ENCODE peak calls at places on chromosome 13, in five cellular contexts. H, E, Q, M and X are unnamed samples.

GRCh38 chr13:28741080-28741479 is 22.3 kb upstream of the SLC46A3 start:
- DNase-seq in E (no peak), Q (no peak), M (no peak), H (no peak), X (no peak)

GRCh38 chr13:93529961-93530360 is 303.4 kb downstream of the GPC6 start:
- DNase-seq in Q (no peak), E (no peak), H (no peak), M (no peak), X (no peak)

GRCh38 chr13:30593001-30593400 is 24.7 kb upstream of the USPL1 start:
- DNase-seq in M (no peak), H (no peak), E (no peak), Q (no peak), X (no peak)

GRCh38 chr13:38661276-38661675 is 25.6 kb upstream of the FREM2 start:
- DNase-seq in M (no peak), H (peak), Q (no peak), E (no peak), X (no peak)

GRCh38 chr13:43686557-43686956 is 100.2 kb downstream of the ENOX1 start:
- DNase-seq in M (peak), H (peak), Q (no peak), E (peak), X (peak)

GRCh38 chr13:62209539-62209938 is 793.9 kb upstream of the PCDH20 start:
- DNase-seq in M (no peak), H (no peak), E (no peak), Q (no peak), X (no peak)

GRCh38 chr13:94346261-94347019 is 133.0 kb downstream of the DCT start:
- DNase-seq in E (no peak), H (no peak), M (no peak), Q (no peak), X (no peak)

GRCh38 chr13:99303863-99304521 is 3.2 kb downstream of the GPR183 start:
- DNase-seq in M (no peak), H (no peak), E (no peak), Q (no peak), X (no peak)

GRCh38 chr13:27965740-27966640 is 3.1 kb downstream of the CDX2 start:
- DNase-seq in Q (no peak), E (no peak), H (no peak), M (peak), X (no peak)

GRCh38 chr13:24038846-24039330 is 121.6 kb upstream of the SPATA13 start:
- DNase-seq in Q (no peak), M (no peak), H (peak), E (no peak), X (peak)

GRCh38 chr13:98295371-98295770 is 118.3 kb upstream of the RNF113B start:
- DNase-seq in E (no peak), M (no peak), H (no peak), Q (no peak), X (no peak)

GRCh38 chr13:54989418-54989817 is 1960.8 kb downstream of the OLFM4 start:
- DNase-seq in M (no peak), Q (no peak), H (no peak), E (no peak), X (no peak)

GRCh38 chr13:55963934-55964333 is 1176.8 kb upstream of the PRR20A start:
- DNase-seq in H (no peak), Q (no peak), E (no peak), M (no peak), X (no peak)

GRCh38 chr13:24627090-24627714 is 53.0 kb upstream of the ATP12A start:
- DNase-seq in H (no peak), Q (peak), E (peak), M (peak), X (peak)

GRCh38 chr13:28434934-28435333 is 60.0 kb downstream of the FLT1 start:
- DNase-seq in Q (no peak), E (no peak), H (no peak), M (no peak), X (no peak)

GRCh38 chr13:31818236-31818635 is 78.9 kb downstream of the RXFP2 start:
- DNase-seq in E (no peak), M (no peak), Q (no peak), H (no peak), X (no peak)

GRCh38 chr13:48600374-48601364 is 53.1 kb upstream of the CYSLTR2 start:
- DNase-seq in E (no peak), H (peak), Q (no peak), M (peak), X (peak)

GRCh38 chr13:89695343-89696257 is 1651.9 kb upstream of the MIR17HG start:
- DNase-seq in E (peak), M (peak), Q (peak), H (peak), X (peak)

GRCh38 chr13:97335488-97336134 is 98.4 kb upstream of the RAP2A start:
- DNase-seq in H (no peak), M (no peak), E (no peak), Q (no peak), X (no peak)